ENCODE peak calls at places on chromosomes 2 and 18, in eight cellular contexts. N is stomach, P is fibroblast of lung, K is ovary, O is AG04450, D is breast epithelium, M is left ventricle myocardium inferior, X is thyroid gland. R is an unnamed sample.
A peak's percentile ranks its signal among the peaks of the same experiment; 100 is the strongest.

GRCh38 chr18:13379930-13380665 is 161.5 kb downstream of the LDLRAD4 start:
- DNase-seq in N (no peak), P (no peak), K (no peak), O (no peak), D (no peak), M (no peak), X (no peak), R (no peak)

GRCh38 chr2:241475267-241475666 is 33.1 kb downstream of the STK25 start:
- DNase-seq in N (no peak), P (no peak), K (no peak), O (no peak), D (no peak), M (no peak), X (no peak), R (no peak)

GRCh38 chr2:121828281-121828731 is 72.9 kb downstream of the TSN start:
- DNase-seq in N (no peak), P (no peak), K (no peak), O (no peak), D (no peak), M (no peak), X (no peak), R (no peak)

GRCh38 chr18:79749251-79750191 is 48.2 kb upstream of the KCNG2 start:
- DNase-seq in N (no peak), P (peak; percentile 50), K (no peak), O (no peak), D (no peak), M (no peak), X (no peak), R (no peak)

GRCh38 chr18:50696436-50696835 is 123.4 kb downstream of the MRO start:
- DNase-seq in N (no peak), P (no peak), K (no peak), O (no peak), D (no peak), M (no peak), X (no peak), R (no peak)

GRCh38 chr2:133197156-133197555 is 371.1 kb downstream of the NCKAP5 start:
- DNase-seq in N (no peak), P (no peak), K (no peak), O (no peak), D (no peak), M (no peak), X (no peak), R (no peak)

GRCh38 chr2:214247531-214247930 is 163.3 kb upstream of the VWC2L start:
- DNase-seq in N (no peak), P (no peak), K (no peak), O (no peak), D (no peak), M (no peak), X (no peak), R (no peak)

GRCh38 chr2:180033993-180034894 is 27.1 kb upstream of the CWC22 start:
- DNase-seq in N (no peak), P (peak; percentile 79), K (no peak), O (peak; percentile 15), D (no peak), M (no peak), X (peak; percentile 31), R (no peak)

GRCh38 chr2:58633576-58634365 is 392.6 kb upstream of the FANCL start:
- DNase-seq in N (no peak), P (peak; percentile 39), K (no peak), O (no peak), D (no peak), M (no peak), X (no peak), R (no peak)

GRCh38 chr18:57447154-57447621 is 12.0 kb downstream of the ONECUT2 start:
- DNase-seq in N (no peak), P (peak; percentile 24), K (no peak), O (no peak), D (no peak), M (no peak), X (no peak), R (no peak)

GRCh38 chr2:62526531-62527381 is 20.8 kb upstream of the TMEM17 start:
- DNase-seq in N (no peak), P (no peak), K (no peak), O (no peak), D (no peak), M (no peak), X (no peak), R (no peak)

GRCh38 chr18:9095297-9096012 is 7.0 kb upstream of the NDUFV2 start:
- DNase-seq in N (no peak), P (peak; percentile 59), K (no peak), O (peak; percentile 37), D (no peak), M (no peak), X (no peak), R (no peak)

GRCh38 chr18:62339106-62339988 is 14.2 kb downstream of the TNFRSF11A start:
- DNase-seq in N (no peak), P (peak; percentile 44), K (no peak), O (peak; percentile 21), D (no peak), M (no peak), X (no peak), R (no peak)

GRCh38 chr2:106294182-106294581 is 100.1 kb upstream of the UXS1 start:
- DNase-seq in N (no peak), P (no peak), K (no peak), O (no peak), D (no peak), M (no peak), X (no peak), R (no peak)

GRCh38 chr2:158269143-158269542 is 167.5 kb downstream of the UPP2 start:
- DNase-seq in N (peak; percentile 61), P (no peak), K (no peak), O (no peak), D (no peak), M (no peak), X (peak; percentile 56), R (peak; percentile 27)

DNA sequence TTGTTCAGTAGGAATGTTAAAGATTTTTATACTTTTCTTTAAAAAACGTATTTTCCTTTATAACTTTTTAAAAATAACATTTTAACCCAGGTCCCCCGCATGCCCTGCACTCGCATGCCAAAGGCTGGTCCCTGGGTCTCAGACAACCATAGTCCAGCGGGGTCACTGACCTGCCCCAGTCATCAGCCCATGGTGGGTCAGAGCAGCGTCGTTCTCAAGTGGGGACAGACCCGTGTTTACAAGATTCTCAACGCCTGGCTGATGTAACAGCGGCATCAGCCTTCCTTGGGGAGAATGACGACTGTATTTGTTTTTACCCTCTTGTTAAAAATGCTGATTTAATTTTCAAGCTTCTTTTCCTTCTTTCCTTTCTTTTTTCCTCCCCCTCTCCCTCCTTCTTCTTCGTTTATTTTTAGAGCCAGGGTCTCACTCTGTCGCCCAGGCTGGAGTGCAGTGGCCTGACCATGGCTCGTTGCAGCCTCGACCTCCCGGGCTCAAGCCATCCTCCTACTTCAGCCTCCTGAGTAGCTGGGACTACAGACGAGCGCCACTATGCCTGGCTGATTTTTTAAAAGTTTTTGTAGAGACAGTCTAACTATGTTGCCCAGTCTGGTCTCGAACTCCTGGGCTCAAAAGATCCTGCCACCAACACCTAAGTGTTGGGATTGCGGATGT is 1.0 kb upstream of the EFHD1 start:
- DNase-seq in N (no peak), P (no peak), K (peak; percentile 45), O (no peak), D (no peak), M (peak; percentile 25), X (no peak), R (no peak)
- H3K4me3 ChIP-seq in N (peak overlapping the region; percentile 51), P (no peak overlapping the region), K (peak overlapping the region; percentile 87), O (no peak overlapping the region), D (peak overlapping the region; percentile 94), M (peak overlapping the region; percentile 76), X (no peak overlapping the region), R (no peak overlapping the region)

DNA sequence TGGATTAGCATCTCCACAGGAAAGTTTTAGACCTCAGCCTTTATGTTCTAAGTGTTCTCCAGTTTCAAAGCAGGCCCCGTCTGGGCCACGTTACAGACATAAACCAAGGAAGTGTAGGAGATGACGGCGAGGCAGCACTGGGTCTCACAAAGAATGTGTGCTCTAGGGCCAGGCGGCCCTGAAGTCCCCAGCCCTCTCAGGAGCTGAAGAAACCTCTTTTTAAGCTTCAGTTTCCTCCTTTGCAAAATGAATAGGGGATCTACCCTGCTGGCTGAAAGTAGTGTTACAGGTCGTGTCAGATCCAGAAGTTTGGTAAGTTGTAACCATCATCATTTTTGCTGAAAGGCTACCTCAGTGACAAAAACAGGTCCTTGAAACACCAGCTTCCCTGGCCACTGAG is 81.7 kb downstream of the SPRED2 start:
- DNase-seq in N (no peak), P (no peak), K (no peak), O (no peak), D (no peak), M (no peak), X (no peak), R (no peak)
- TF ChIP-seq CTCF in N (no peak), P (peak; percentile 25), K (no peak), O (peak; percentile 50), D (no peak), M (peak; percentile 16), X (no peak), R (no peak)

GRCh38 chr2:176129825-176130152 is 284 bp downstream of the HOXD8 start:
- DNase-seq in N (no peak), P (no peak), K (no peak), O (no peak), D (no peak), M (no peak), X (no peak), R (no peak)

GRCh38 chr2:176129013-176129796 is at the start of gene HOXD8:
- DNase-seq in N (no peak), P (peak; percentile 22), K (peak; percentile 92), O (no peak), D (no peak), M (no peak), X (peak; percentile 32), R (no peak)

GRCh38 chr2:176126929-176127768 is 2.4 kb upstream of the HOXD8 start:
- DNase-seq in N (peak; percentile 74), P (peak; percentile 73), K (peak; percentile 87), O (peak; percentile 29), D (no peak), M (peak; percentile 55), X (peak; percentile 73), R (peak; percentile 80)

GRCh38 chr2:176128172-176129012 is 1.1 kb upstream of the HOXD8 start:
- DNase-seq in N (no peak), P (no peak), K (peak; percentile 54), O (no peak), D (no peak), M (no peak), X (no peak), R (no peak)

GRCh38 chr2:176127769-176128072 is 1.8 kb upstream of the HOXD8 start:
- DNase-seq in N (no peak), P (no peak), K (no peak), O (no peak), D (no peak), M (no peak), X (no peak), R (no peak)
- H3K27me3 ChIP-seq in N (peaks cover 56% of the 10 kb centered on the region), P (peaks cover 78% of the 10 kb centered on the region), K (no peaks in the 10 kb centered on the region), O (peaks cover 85% of the 10 kb centered on the region), D (peaks cover 86% of the 10 kb centered on the region), M (peaks cover 99% of the 10 kb centered on the region), X (peaks cover 70% of the 10 kb centered on the region), R (no peaks in the 10 kb centered on the region)

DNA sequence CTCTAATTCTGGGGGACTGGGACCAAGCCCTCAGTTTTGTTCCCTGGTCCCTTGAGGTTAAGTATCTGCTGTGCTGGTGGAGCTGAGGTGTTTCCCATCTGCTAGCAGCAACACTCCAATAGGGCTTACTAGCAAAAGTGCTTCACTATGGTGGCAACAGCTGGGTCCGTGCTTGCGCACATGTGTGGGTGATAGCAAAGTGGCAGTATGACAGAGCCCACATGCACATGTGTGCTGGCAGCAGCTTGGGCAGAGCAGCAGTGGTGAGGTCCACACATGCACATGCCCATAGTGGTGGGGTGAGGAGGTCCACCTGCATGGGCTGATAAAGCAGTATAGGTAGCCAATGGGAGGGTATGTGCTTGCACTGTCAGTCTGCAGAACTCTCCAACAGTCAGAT is 1723.7 kb downstream of the SUCLG1 start:
- DNase-seq in N (no peak), P (no peak), K (peak; percentile 6), O (no peak), D (no peak), M (no peak), X (no peak), R (no peak)
- H3K4me3 ChIP-seq in N (no peak overlapping the region), P (no peak overlapping the region), K (no peak overlapping the region), O (no peak overlapping the region), D (no peak overlapping the region), M (no peak overlapping the region), X (no peak overlapping the region), R (no peak overlapping the region)